ENCODE peak calls at places on chromosomes 2 and 18, in ten cellular contexts. D is NCI-H526 treated with DMSO at 0.1 percent for 48 hours; W is dorsolateral prefrontal cortex; J is retina; G is GM23248; C is activated CD4-positive, CD25-positive, alpha-beta regulatory T cell treated with anti-CD3 and anti-CD28 coated beads, Interleukin-2, amount 50 U/mL, for 72 hours; B is KG1; S is stimulated activated CD8-positive, alpha-beta memory T cell treated with anti-CD3 and anti-CD28 coated beads, Interleukin-4, amount 100 ng/mL, for 48 hours; X is activated CD8-positive, alpha-beta memory T cell treated with anti-CD3 and anti-CD28 coated beads for 24 hours; L is NCI-H2081. K is an unnamed sample.

GRCh38 chr2:173053043-173053699 is 22.5 kb upstream of the MAP3K20 start:
- DNase-seq in B (no peak), X (no peak), W (no peak), J (no peak), C (no peak), S (no peak), D (no peak), G (no peak), L (no peak), K (peak)

GRCh38 chr2:26035110-26035728 is 1.3 kb downstream of the RAB10 start:
- DNase-seq in G (peak), S (no peak), L (no peak), D (no peak), X (no peak), J (no peak), C (no peak), B (no peak), W (no peak), K (no peak)

GRCh38 chr2:142874293-142874814 is 3.1 kb upstream of the KYNU start:
- DNase-seq in X (no peak), J (no peak), C (no peak), S (no peak), L (no peak), G (peak), W (no peak), D (no peak), B (no peak), K (peak)

GRCh38 chr2:58429285-58429874 is 188.3 kb upstream of the FANCL start:
- DNase-seq in D (no peak), C (no peak), S (no peak), J (no peak), X (no peak), W (no peak), B (no peak), L (no peak), G (no peak), K (no peak)

GRCh38 chr18:48029296-48029986 is 99.0 kb upstream of the SMAD2 start:
- DNase-seq in J (no peak), S (no peak), C (no peak), L (no peak), X (no peak), B (no peak), D (no peak), G (no peak), W (no peak), K (no peak)

GRCh38 chr2:111662771-111663470 is 221.1 kb downstream of the ANAPC1 start:
- DNase-seq in X (peak), D (no peak), J (no peak), L (no peak), S (peak), W (no peak), B (no peak), C (no peak), G (peak), K (peak)

GRCh38 chr18:58525928-58526424 is 102.9 kb downstream of the ALPK2 start:
- DNase-seq in G (no peak), D (no peak), L (no peak), J (no peak), C (no peak), W (no peak), X (no peak), B (no peak), S (no peak), K (no peak)

GRCh38 chr2:86199834-86200177 is 549 bp downstream of the MRPL35 start:
- DNase-seq in D (no peak), G (peak), L (no peak), B (no peak), C (no peak), X (no peak), W (no peak), J (no peak), S (no peak), K (no peak)

GRCh38 chr2:169625781-169626180 is 41.6 kb downstream of the PPIG start:
- DNase-seq in G (no peak), J (no peak), L (no peak), S (no peak), W (no peak), D (no peak), B (no peak), X (no peak), C (no peak), K (no peak)

GRCh38 chr2:30771200-30771599 is 36.0 kb downstream of the CAPN13 start:
- DNase-seq in D (no peak), C (peak), B (no peak), G (no peak), W (no peak), X (no peak), J (no peak), L (no peak), S (no peak), K (no peak)

GRCh38 chr2:150125708-150126107 is 361.8 kb downstream of the RND3 start:
- DNase-seq in L (no peak), G (peak), S (no peak), B (no peak), X (no peak), C (no peak), D (no peak), W (no peak), J (peak), K (peak)

GRCh38 chr2:238644095-238645081 is 203.5 kb upstream of the TWIST2 start:
- DNase-seq in W (no peak), D (no peak), C (no peak), L (no peak), B (no peak), G (peak), S (no peak), J (no peak), X (no peak), K (peak)

GRCh38 chr2:48471048-48471474 is 58.9 kb upstream of the STON1 start:
- DNase-seq in C (no peak), G (peak), S (no peak), L (peak), B (no peak), W (no peak), J (peak), D (peak), X (no peak), K (peak)

GRCh38 chr2:136377423-136378382 is 259.8 kb upstream of the CXCR4 start:
- DNase-seq in B (no peak), G (no peak), J (no peak), S (no peak), C (no peak), W (no peak), X (peak), D (no peak), L (no peak), K (no peak)

GRCh38 chr2:45435316-45435715 is 175.8 kb downstream of the SRBD1 start:
- DNase-seq in D (no peak), X (no peak), L (no peak), S (no peak), B (no peak), J (no peak), C (no peak), W (no peak), G (peak), K (peak)

GRCh38 chr2:159684796-159685195 is 27.5 kb upstream of the MARCHF7 start:
- DNase-seq in X (no peak), B (no peak), W (no peak), D (no peak), S (no peak), L (no peak), G (peak), C (no peak), J (no peak), K (peak)

GRCh38 chr2:128304715-128305554 is 13.7 kb downstream of the HS6ST1 start:
- DNase-seq in D (peak), X (no peak), B (no peak), C (no peak), L (peak), S (no peak), G (peak), J (no peak), W (no peak), K (peak)

GRCh38 chr18:24270937-24271380 is 126.7 kb downstream of the OSBPL1A start:
- DNase-seq in J (no peak), G (peak), D (no peak), S (no peak), C (no peak), B (no peak), X (no peak), L (no peak), W (no peak), K (peak)

GRCh38 chr18:76343938-76344569 is 151.0 kb downstream of the ZNF516 start:
- DNase-seq in D (no peak), B (no peak), W (no peak), G (no peak), C (no peak), X (no peak), S (no peak), L (no peak), J (no peak), K (no peak)

GRCh38 chr2:40034198-40034597 is 255.1 kb upstream of the THUMPD2 start:
- DNase-seq in S (no peak), C (no peak), X (no peak), L (no peak), G (peak), B (no peak), J (no peak), D (no peak), W (no peak), K (peak)

GRCh38 chr2:95034221-95034620 is 8.7 kb downstream of the MAL start:
- DNase-seq in S (no peak), X (no peak), W (no peak), B (no peak), L (no peak), C (no peak), G (peak), D (no peak), J (no peak), K (no peak)

GRCh38 chr2:241736111-241736510 is 1.7 kb downstream of the D2HGDH start:
- DNase-seq in C (no peak), S (no peak), L (no peak), J (no peak), X (no peak), D (no peak), W (no peak), B (no peak), G (no peak), K (no peak)

GRCh38 chr2:222900354-222900753 is 39.5 kb downstream of the ACSL3 start:
- DNase-seq in G (peak), B (no peak), L (no peak), D (no peak), J (no peak), C (no peak), S (no peak), W (no peak), X (no peak), K (no peak)

GRCh38 chr2:70922591-70923234 is 13.0 kb upstream of the ATP6V1B1 start:
- DNase-seq in B (no peak), L (no peak), J (peak), X (peak), W (no peak), C (no peak), S (no peak), D (no peak), G (no peak), K (no peak)

GRCh38 chr2:80288576-80288975 is 16.0 kb downstream of the LRRTM1 start:
- DNase-seq in J (peak), W (peak), X (no peak), D (no peak), L (peak), G (peak), B (no peak), C (no peak), S (no peak), K (peak)

GRCh38 chr2:163687213-163687612 is 48.6 kb downstream of the FIGN start:
- DNase-seq in D (peak), G (no peak), S (no peak), W (no peak), L (no peak), C (no peak), J (no peak), X (no peak), B (no peak), K (no peak)

GRCh38 chr18:13302611-13303267 is 84.2 kb downstream of the LDLRAD4 start:
- DNase-seq in C (no peak), B (peak), X (no peak), W (no peak), G (no peak), L (no peak), D (no peak), S (no peak), J (no peak), K (no peak)

GRCh38 chr2:58215429-58215828 is 25.7 kb downstream of the FANCL start:
- DNase-seq in X (no peak), S (no peak), D (no peak), C (no peak), B (no peak), L (peak), W (no peak), G (no peak), J (no peak), K (no peak)

GRCh38 chr2:181157326-181157725 is 176.9 kb downstream of the UBE2E3 start:
- DNase-seq in D (no peak), C (no peak), X (no peak), G (peak), B (no peak), L (no peak), J (no peak), S (no peak), W (no peak), K (peak)

GRCh38 chr2:191866675-191867506 is 20.0 kb upstream of the CAVIN2 start:
- DNase-seq in G (peak), W (no peak), L (no peak), S (no peak), D (no peak), B (no peak), C (no peak), J (no peak), X (no peak), K (peak)

GRCh38 chr18:31942301-31942998 is 478 bp downstream of the TRAPPC8 start:
- DNase-seq in D (no peak), L (peak), G (peak), W (no peak), X (no peak), J (peak), B (peak), C (peak), S (peak), K (peak)

GRCh38 chr2:120480346-120480902 is 134.5 kb downstream of the INHBB start:
- DNase-seq in J (no peak), S (no peak), X (no peak), C (no peak), G (no peak), W (peak), B (no peak), D (no peak), L (no peak), K (no peak)